ENCODE peak calls at places on chromosomes 5 and 9, in nine cellular contexts. N is GM12865, U is AG09309, I is Panc1, P is astrocyte of the spinal cord, B is mammary epithelial cell, R is esophagus muscularis mucosa, T is upper lobe of left lung, O is fibroblast of lung. A is an unnamed sample.

GRCh38 chr5:110366716-110367115 is 359.8 kb downstream of the TMEM232 start:
- DNase-seq in N (no peak), U (no peak), I (no peak), P (no peak), B (no peak), R (no peak), T (no peak), O (no peak), A (no peak)

GRCh38 chr9:122394265-122395242 is 23.7 kb downstream of the PTGS1 start:
- DNase-seq in N (no peak), U (peak; percentile 73), I (no peak), P (peak; percentile 52), B (peak; percentile 48), R (peak; percentile 93), T (no peak), O (peak; percentile 88), A (peak; percentile 85)

GRCh38 chr5:36606437-36607113 is at the start of gene SLC1A3:
- DNase-seq in N (peak; percentile 74), U (peak; percentile 32), I (peak; percentile 8), P (peak; percentile 88), B (peak; percentile 83), R (no peak), T (peak; percentile 76), O (peak; percentile 79), A (peak; percentile 78)

GRCh38 chr9:112601646-112602045 is 115.0 kb downstream of the KIAA1958 start:
- DNase-seq in N (no peak), U (peak; percentile 7), I (no peak), P (peak; percentile 38), B (no peak), R (no peak), T (no peak), O (peak; percentile 23), A (peak; percentile 17)

GRCh38 chr5:123095694-123096120 is 6.7 kb downstream of the PRDM6 start:
- DNase-seq in N (no peak), U (no peak), I (no peak), P (no peak), B (no peak), R (no peak), T (no peak), O (peak; percentile 35), A (no peak)

GRCh38 chr9:5435912-5436311 is 1.8 kb downstream of the PLGRKT start:
- DNase-seq in N (no peak), U (no peak), I (no peak), P (no peak), B (peak; percentile 70), R (no peak), T (peak; percentile 61), O (no peak), A (no peak)

GRCh38 chr5:144284931-144285330 is 114.3 kb downstream of the KCTD16 start:
- DNase-seq in N (no peak), U (no peak), I (no peak), P (no peak), B (no peak), R (no peak), T (no peak), O (no peak), A (peak; percentile 40)

GRCh38 chr9:107559499-107560086 is 70.0 kb upstream of the KLF4 start:
- DNase-seq in N (no peak), U (no peak), I (no peak), P (no peak), B (no peak), R (no peak), T (no peak), O (no peak), A (no peak)

GRCh38 chr9:94805585-94805984 is 79.1 kb downstream of the AOPEP start:
- DNase-seq in N (no peak), U (peak; percentile 94), I (peak; percentile 75), P (peak; percentile 87), B (peak; percentile 99), R (no peak), T (no peak), O (peak; percentile 96), A (peak; percentile 95)

GRCh38 chr5:35031276-35031675 is 16.5 kb downstream of the AGXT2 start:
- DNase-seq in N (no peak), U (peak; percentile 52), I (no peak), P (peak; percentile 77), B (no peak), R (no peak), T (no peak), O (no peak), A (peak; percentile 31)

GRCh38 chr5:7398596-7399260 is 2.8 kb downstream of the ADCY2 start:
- DNase-seq in N (no peak), U (no peak), I (no peak), P (no peak), B (no peak), R (peak; percentile 79), T (no peak), O (no peak), A (no peak)

GRCh38 chr9:124941689-124942561 is 1.0 kb upstream of the GOLGA1 start:
- DNase-seq in N (peak; percentile 83), U (peak; percentile 5), I (no peak), P (peak; percentile 69), B (peak; percentile 9), R (peak; percentile 94), T (peak; percentile 74), O (peak; percentile 59), A (peak; percentile 59)

GRCh38 chr5:126253406-126253805 is 169.8 kb upstream of the GRAMD2B start:
- DNase-seq in N (no peak), U (no peak), I (no peak), P (no peak), B (no peak), R (no peak), T (no peak), O (no peak), A (no peak)

GRCh38 chr5:56278267-56278826 is 45.2 kb upstream of the ANKRD55 start:
- DNase-seq in N (no peak), U (peak; percentile 35), I (no peak), P (peak; percentile 93), B (no peak), R (no peak), T (no peak), O (peak; percentile 76), A (peak; percentile 39)

GRCh38 chr5:152218694-152219093 is 186.4 kb downstream of the NMUR2 start:
- DNase-seq in N (no peak), U (no peak), I (no peak), P (no peak), B (no peak), R (no peak), T (no peak), O (no peak), A (no peak)

GRCh38 chr5:126695081-126695480 is 81.9 kb upstream of the LMNB1 start:
- DNase-seq in N (no peak), U (no peak), I (no peak), P (no peak), B (no peak), R (no peak), T (no peak), O (no peak), A (no peak)

GRCh38 chr5:38330207-38330606 is 71.8 kb downstream of the EGFLAM start:
- DNase-seq in N (no peak), U (no peak), I (no peak), P (peak; percentile 19), B (no peak), R (no peak), T (no peak), O (no peak), A (peak; percentile 2)

GRCh38 chr9:121887553-121888437 is 205.3 kb downstream of the TTLL11 start:
- DNase-seq in N (no peak), U (no peak), I (no peak), P (peak; percentile 95), B (no peak), R (no peak), T (no peak), O (no peak), A (no peak)

GRCh38 chr5:56328753-56329560 is 95.8 kb upstream of the ANKRD55 start:
- DNase-seq in N (peak; percentile 79), U (no peak), I (no peak), P (peak; percentile 55), B (peak; percentile 84), R (no peak), T (no peak), O (peak; percentile 13), A (peak; percentile 65)

GRCh38 chr5:169218176-169218575 is 82.8 kb downstream of the SLIT3 start:
- DNase-seq in N (no peak), U (no peak), I (no peak), P (no peak), B (no peak), R (peak; percentile 77), T (no peak), O (no peak), A (no peak)

GRCh38 chr5:14850419-14851066 is 21.0 kb downstream of the ANKH start:
- DNase-seq in N (no peak), U (no peak), I (no peak), P (no peak), B (no peak), R (no peak), T (no peak), O (no peak), A (no peak)

GRCh38 chr9:99103505-99103904 is 1.4 kb upstream of the TGFBR1 start:
- DNase-seq in N (no peak), U (no peak), I (no peak), P (no peak), B (no peak), R (no peak), T (no peak), O (no peak), A (no peak)
- H3K4me3 ChIP-seq in N (no peak overlapping the region), U (no peak overlapping the region), I (no peak overlapping the region), P (no peak overlapping the region), B (no peak overlapping the region), R (peak overlapping the region; percentile 87), T (peak overlapping the region; percentile 86), O (peak overlapping the region; percentile 77), A (no peak overlapping the region)

GRCh38 chr9:86586144-86586494 is 231.9 kb upstream of the TUT7 start:
- DNase-seq in N (no peak), U (no peak), I (no peak), P (no peak), B (no peak), R (no peak), T (no peak), O (no peak), A (no peak)
- H3K4me3 ChIP-seq in N (no peak overlapping the region), U (no peak overlapping the region), I (no peak overlapping the region), P (peak overlapping the region; percentile 12), B (no peak overlapping the region), R (peak overlapping the region; percentile 37), T (no peak overlapping the region), O (peak overlapping the region; percentile 20), A (no peak overlapping the region)

GRCh38 chr5:177593511-177593910 is 1.5 kb downstream of the TMED9 start:
- DNase-seq in N (no peak), U (no peak), I (no peak), P (no peak), B (no peak), R (no peak), T (peak; percentile 6), O (no peak), A (no peak)
- H3K4me3 ChIP-seq in N (no peak overlapping the region), U (peak overlapping the region; percentile 94), I (no peak overlapping the region), P (no peak overlapping the region), B (peak overlapping the region; percentile 98), R (no peak overlapping the region), T (peak overlapping the region; percentile 91), O (peak overlapping the region; percentile 97), A (peak overlapping the region; percentile 96)

GRCh38 chr9:133702798-133703570 is 35.2 kb downstream of the SARDH start:
- DNase-seq in N (no peak), U (no peak), I (no peak), P (no peak), B (no peak), R (no peak), T (no peak), O (no peak), A (no peak)
- H3K4me3 ChIP-seq in N (no peak overlapping the region), U (no peak overlapping the region), I (no peak overlapping the region), P (peak overlapping the region; percentile 12), B (no peak overlapping the region), R (peak overlapping the region; percentile 39), T (peak overlapping the region; percentile 17), O (no peak overlapping the region), A (peak overlapping the region; percentile 2)

GRCh38 chr5:54719384-54720306 is 202.1 kb downstream of the SNX18 start:
- DNase-seq in N (no peak), U (peak; percentile 18), I (no peak), P (peak; percentile 87), B (peak; percentile 50), R (peak; percentile 90), T (no peak), O (peak; percentile 72), A (peak; percentile 79)
- H3K4me3 ChIP-seq in N (no peak overlapping the region), U (no peak overlapping the region), I (no peak overlapping the region), P (no peak overlapping the region), B (no peak overlapping the region), R (no peak overlapping the region), T (no peak overlapping the region), O (no peak overlapping the region), A (no peak overlapping the region)